ENCODE peak calls at places on chromosomes 13 and 19, in eight cellular contexts. A is AG09309, P is nucleus accumbens, Z is lower leg skin, J is SHP77, H is choroid plexus epithelial cell, Q is posterior vena cava, T is GM12865. D is an unnamed sample.

GRCh38 chr19:43605875-43606568 is 5.9 kb upstream of the SRRM5 start:
- DNase-seq in A (no peak), P (no peak), Z (no peak), J (no peak), H (no peak), Q (no peak), T (no peak), D (no peak)

GRCh38 chr19:15466851-15467733 is 2.7 kb upstream of the RASAL3 start:
- DNase-seq in A (no peak), P (no peak), Z (no peak), J (peak; percentile 10), H (peak; percentile 82), Q (no peak), T (peak; percentile 96), D (no peak)

GRCh38 chr13:98927954-98928927 is 49.6 kb downstream of the DOCK9 start:
- DNase-seq in A (peak; percentile 64), P (no peak), Z (no peak), J (no peak), H (peak; percentile 56), Q (no peak), T (no peak), D (peak; percentile 67)

GRCh38 chr13:23902975-23903905 is 5.9 kb upstream of the C1QTNF9B start:
- DNase-seq in A (no peak), P (no peak), Z (no peak), J (no peak), H (no peak), Q (no peak), T (no peak), D (no peak)

GRCh38 chr19:36072081-36072480 is 17.4 kb downstream of the WDR62 start:
- DNase-seq in A (no peak), P (no peak), Z (no peak), J (no peak), H (no peak), Q (no peak), T (no peak), D (no peak)

GRCh38 chr19:7142771-7143170 is 73.3 kb downstream of the ZNF557 start:
- DNase-seq in A (no peak), P (no peak), Z (no peak), J (no peak), H (no peak), Q (no peak), T (no peak), D (no peak)

GRCh38 chr13:46521486-46521885 is 31.5 kb upstream of the LRCH1 start:
- DNase-seq in A (no peak), P (no peak), Z (no peak), J (no peak), H (no peak), Q (no peak), T (no peak), D (no peak)

GRCh38 chr13:97986841-97987240 is 33.4 kb downstream of the IPO5 start:
- DNase-seq in A (no peak), P (no peak), Z (no peak), J (no peak), H (no peak), Q (no peak), T (peak; percentile 54), D (no peak)

GRCh38 chr19:18833141-18833476 is 1.4 kb downstream of the UPF1 start:
- DNase-seq in A (no peak), P (no peak), Z (no peak), J (no peak), H (no peak), Q (no peak), T (no peak), D (no peak)

GRCh38 chr19:1780272-1780957 is 27.1 kb downstream of the ONECUT3 start:
- DNase-seq in A (no peak), P (no peak), Z (no peak), J (no peak), H (peak; percentile 38), Q (no peak), T (peak; percentile 41), D (no peak)

GRCh38 chr13:35994131-35994966 is 136.8 kb downstream of the DCLK1 start:
- DNase-seq in A (peak; percentile 89), P (no peak), Z (no peak), J (no peak), H (peak; percentile 83), Q (no peak), T (no peak), D (no peak)

GRCh38 chr13:107900775-107901174 is 314.6 kb downstream of the LIG4 start:
- DNase-seq in A (no peak), P (no peak), Z (no peak), J (no peak), H (peak; percentile 83), Q (no peak), T (no peak), D (no peak)